ENCODE peak calls at places on chromosomes 5 and 9, in six cellular contexts. L is sigmoid colon, Y is AG10803, I is cardiac fibroblast, T is adrenal gland, G is GM12865. P is an unnamed sample.

GRCh38 chr5:88827997-88828396 is 55.0 kb downstream of the MEF2C start:
- DNase-seq in L (no peak), Y (no peak), I (no peak), T (no peak), G (no peak), P (no peak)

GRCh38 chr5:171415115-171415730 is 4.2 kb upstream of the FGF18 start:
- DNase-seq in L (no peak), Y (peak; percentile 51), I (peak; percentile 59), T (no peak), G (no peak), P (no peak)

GRCh38 chr9:137163101-137163661 is 6.7 kb downstream of the LRRC26 start:
- DNase-seq in L (no peak), Y (no peak), I (peak; percentile 13), T (no peak), G (peak; percentile 30), P (no peak)

GRCh38 chr9:92669527-92669889 is 423 bp downstream of the IPPK start:
- DNase-seq in L (no peak), Y (no peak), I (no peak), T (peak; percentile 50), G (no peak), P (peak; percentile 43)

GRCh38 chr9:89405832-89406231 is 87.5 kb downstream of the SECISBP2 start:
- DNase-seq in L (no peak), Y (no peak), I (no peak), T (peak; percentile 52), G (peak; percentile 87), P (peak; percentile 72)

GRCh38 chr9:137551656-137552534 is at the start of gene MRPL41:
- DNase-seq in L (peak; percentile 95), Y (peak; percentile 75), I (peak; percentile 91), T (peak; percentile 88), G (peak; percentile 97), P (peak; percentile 97)

GRCh38 chr9:107667700-107668099 is 178.1 kb upstream of the KLF4 start:
- DNase-seq in L (no peak), Y (no peak), I (no peak), T (peak; percentile 46), G (no peak), P (peak; percentile 72)

GRCh38 chr9:115717711-115718173 is 435.8 kb upstream of the PAPPA start:
- DNase-seq in L (no peak), Y (peak; percentile 98), I (peak; percentile 21), T (no peak), G (no peak), P (no peak)

GRCh38 chr9:110802416-110803035 is 133.9 kb downstream of the MUSK start:
- DNase-seq in L (no peak), Y (peak; percentile 88), I (peak; percentile 78), T (no peak), G (no peak), P (peak; percentile 10)

GRCh38 chr9:132548971-132549649 is 33.3 kb upstream of the BARHL1 start:
- DNase-seq in L (no peak), Y (no peak), I (peak; percentile 12), T (no peak), G (no peak), P (no peak)

GRCh38 chr9:134221273-134222017 is 57.1 kb upstream of the RNU6ATAC start:
- DNase-seq in L (peak; percentile 59), Y (no peak), I (no peak), T (no peak), G (no peak), P (peak; percentile 47)

GRCh38 chr9:126805546-126806262 is 864 bp downstream of the ZBTB43 start:
- DNase-seq in L (peak; percentile 70), Y (peak; percentile 85), I (peak; percentile 53), T (peak; percentile 94), G (peak; percentile 90), P (no peak)

GRCh38 chr5:165525268-165525667 is 2019.8 kb downstream of the MAT2B start:
- DNase-seq in L (no peak), Y (no peak), I (peak; percentile 52), T (no peak), G (no peak), P (no peak)

GRCh38 chr9:133788819-133789733 is 50.9 kb upstream of the SARDH start:
- DNase-seq in L (no peak), Y (no peak), I (no peak), T (peak; percentile 35), G (no peak), P (peak; percentile 70)

GRCh38 chr5:15515229-15515628 is 15.2 kb downstream of the FBXL7 start:
- DNase-seq in L (no peak), Y (no peak), I (peak; percentile 26), T (no peak), G (no peak), P (no peak)

GRCh38 chr5:133225671-133226152 is 173.9 kb downstream of the HSPA4 start:
- DNase-seq in L (peak; percentile 71), Y (no peak), I (no peak), T (no peak), G (no peak), P (no peak)

GRCh38 chr5:3602713-3603502 is 7.3 kb downstream of the IRX1 start:
- DNase-seq in L (no peak), Y (peak; percentile 70), I (peak; percentile 17), T (peak; percentile 9), G (no peak), P (no peak)

GRCh38 chr5:683619-684481 is 9.3 kb downstream of the TPPP start:
- DNase-seq in L (peak; percentile 72), Y (no peak), I (no peak), T (no peak), G (no peak), P (peak; percentile 36)

GRCh38 chr9:107036367-107036766 is 173.4 kb downstream of the ZNF462 start:
- DNase-seq in L (no peak), Y (no peak), I (no peak), T (no peak), G (no peak), P (no peak)

GRCh38 chr5:151139015-151139414 is 18.6 kb downstream of the ANXA6 start:
- DNase-seq in L (no peak), Y (no peak), I (no peak), T (no peak), G (no peak), P (no peak)

GRCh38 chr5:62340392-62340791 is 34.4 kb downstream of the KIF2A start:
- DNase-seq in L (no peak), Y (peak; percentile 9), I (peak; percentile 28), T (no peak), G (peak; percentile 37), P (no peak)

DNA sequence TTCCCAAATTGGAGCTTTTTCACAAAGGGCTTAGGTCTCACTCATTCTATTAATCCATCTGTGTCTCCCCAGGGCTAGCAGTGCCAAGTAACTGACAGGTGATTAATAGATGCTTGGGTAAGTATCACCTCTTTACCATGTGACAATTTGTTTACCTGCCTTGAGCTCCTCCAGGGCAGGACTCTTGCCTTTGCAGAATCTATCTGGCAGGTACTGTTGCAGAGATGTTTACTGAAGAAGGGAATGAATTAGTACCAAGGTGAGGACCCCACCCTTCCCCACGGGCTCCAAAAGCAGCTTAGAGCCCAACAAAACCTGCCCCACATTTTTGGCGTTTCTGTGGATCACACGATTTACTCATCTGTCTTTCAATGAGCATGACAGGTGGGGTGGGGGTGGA is 698 bp upstream of the TGFBI start:
- DNase-seq in L (peak; percentile 5), Y (no peak), I (no peak), T (no peak), G (no peak), P (no peak)
- H3K4me3 ChIP-seq in L (no peak overlapping the region), Y (no peak overlapping the region), I (no peak overlapping the region), T (no peak overlapping the region), G (no peak overlapping the region), P (no peak overlapping the region)

GRCh38 chr5:93675458-93676450 is 65.6 kb downstream of the POU5F2 start:
- DNase-seq in L (no peak), Y (no peak), I (no peak), T (no peak), G (peak; percentile 3), P (no peak)

GRCh38 chr5:93674866-93675457 is 66.4 kb downstream of the POU5F2 start:
- DNase-seq in L (no peak), Y (no peak), I (no peak), T (no peak), G (no peak), P (no peak)

GRCh38 chr5:93676707-93677106 is 64.7 kb downstream of the POU5F2 start:
- DNase-seq in L (no peak), Y (peak; percentile 6), I (peak; percentile 17), T (no peak), G (no peak), P (peak; percentile 19)

GRCh38 chr5:93674138-93674537 is 67.3 kb downstream of the POU5F2 start:
- DNase-seq in L (no peak), Y (no peak), I (peak; percentile 23), T (no peak), G (no peak), P (no peak)

DNA sequence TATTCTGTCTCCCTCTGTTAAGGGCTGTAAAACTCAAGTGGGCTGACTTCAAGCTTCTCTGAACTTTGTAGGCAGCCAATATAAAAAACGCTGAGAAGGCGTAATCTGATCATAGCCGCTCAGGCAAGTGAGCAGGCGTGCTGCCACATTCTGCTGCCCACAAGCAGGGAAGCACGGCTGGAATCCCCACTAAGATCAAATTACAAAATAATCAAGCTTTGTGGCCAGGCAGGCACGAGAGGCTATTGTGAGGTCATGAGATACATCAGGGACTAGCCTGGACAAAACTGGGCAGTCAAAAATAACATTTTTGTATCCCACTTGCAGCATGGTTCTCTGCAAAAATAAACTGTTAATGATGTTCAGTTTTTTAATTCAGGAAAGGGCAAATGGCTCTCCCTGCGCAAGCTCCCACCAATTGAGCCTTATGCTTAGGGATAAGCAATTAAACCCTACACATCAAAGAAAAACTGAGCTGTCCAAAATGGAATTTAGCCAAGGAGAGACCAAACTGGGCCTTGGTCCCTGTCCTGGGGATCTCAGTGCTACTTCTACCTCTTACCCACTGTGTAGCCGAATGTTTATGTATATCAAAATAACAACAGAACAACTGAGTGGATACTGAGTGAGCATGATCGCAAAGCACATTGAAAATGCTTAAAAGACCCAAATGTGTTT is 63.9 kb downstream of the POU5F2 start:
- DNase-seq in L (no peak), Y (peak; percentile 93), I (peak; percentile 93), T (peak; percentile 8), G (no peak), P (peak; percentile 66)
- H3K4me3 ChIP-seq in L (no peak overlapping the region), Y (no peak overlapping the region), I (no peak overlapping the region), T (no peak overlapping the region), G (no peak overlapping the region), P (no peak overlapping the region)

GRCh38 chr9:121363586-121363961 is 6.5 kb downstream of the STOM start:
- DNase-seq in L (no peak), Y (no peak), I (no peak), T (no peak), G (no peak), P (no peak)
- H3K4me3 ChIP-seq in L (no peak overlapping the region), Y (no peak overlapping the region), I (no peak overlapping the region), T (no peak overlapping the region), G (no peak overlapping the region), P (peak overlapping the region; percentile 48)

DNA sequence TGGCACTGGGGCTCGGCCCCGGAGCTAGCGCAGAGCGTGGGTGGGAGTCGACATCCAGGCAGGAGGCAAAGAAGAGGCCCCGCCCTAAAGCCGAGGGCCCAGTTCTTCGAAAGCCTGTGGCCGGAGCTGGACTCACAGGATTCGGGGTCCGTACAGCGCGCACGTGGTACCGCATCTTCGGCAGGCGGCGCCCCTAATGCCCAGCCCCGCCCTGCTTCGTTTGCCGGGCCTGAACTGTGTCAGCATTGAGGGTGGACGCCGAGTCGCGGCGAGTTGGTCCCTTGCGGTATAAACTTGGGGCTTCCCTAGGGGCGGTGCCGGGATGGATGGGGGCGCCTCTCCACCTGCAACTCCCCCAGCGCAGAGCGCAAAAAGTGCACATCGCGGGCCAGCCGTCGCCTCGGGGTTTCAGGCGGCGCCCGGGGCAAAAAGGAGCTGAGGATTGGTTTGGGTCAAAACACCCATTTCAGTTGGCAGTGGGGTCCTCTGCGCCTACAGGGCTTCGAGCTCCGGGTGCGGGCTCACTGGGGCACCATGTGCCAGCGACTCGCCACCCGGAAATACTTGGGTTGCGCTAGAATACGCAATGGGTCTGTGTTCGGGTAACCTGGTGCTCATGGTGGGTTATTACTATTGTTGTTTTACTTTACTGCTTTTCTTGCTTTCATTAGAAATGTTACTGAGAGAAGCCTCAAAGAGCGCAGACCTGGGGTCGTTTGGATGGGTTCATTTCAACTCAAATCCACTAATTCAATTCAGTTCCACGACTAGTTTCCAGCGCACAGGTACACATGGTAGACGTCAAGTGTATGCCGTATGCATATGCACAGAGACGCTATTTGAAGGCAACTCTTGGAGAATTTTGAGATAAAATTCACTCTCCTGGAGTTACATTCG is 3.9 kb upstream of the PAX5 start:
- DNase-seq in L (no peak), Y (no peak), I (no peak), T (no peak), G (peak; percentile 70), P (peak; percentile 48)
- H3K4me3 ChIP-seq in L (no peak overlapping the region), Y (peak overlapping the region; percentile 58), I (peak overlapping the region; percentile 38), T (peak overlapping the region; percentile 70), G (peak overlapping the region; percentile 87), P (peak overlapping the region; percentile 65)